ENCODE peak calls at places on chromosomes 3 and 15, in eight cellular contexts. O is NCI-H2081 treated with DMSO at 0.1 percent for 48 hours; H is AG10803; A is DMS153; C is activated naive CD8-positive, alpha-beta T cell treated with anti-CD3 and anti-CD28 coated beads, Interleukin-2, amount 50 U/mL, for 16 hours; K is H9; Q is AG09309; B is T-cell. F is an unnamed sample.

GRCh38 chr3:60906283-60906682 is 345.0 kb downstream of the FHIT start:
- DNase-seq in H (no peak), C (no peak), Q (no peak), O (no peak), K (no peak), A (no peak), B (no peak), F (no peak)

GRCh38 chr15:52255008-52255407 is 40.6 kb downstream of the MYO5C start:
- DNase-seq in K (no peak), C (no peak), Q (no peak), O (no peak), A (no peak), B (no peak), H (peak), F (no peak)

GRCh38 chr3:104825116-104825515 is 541.6 kb upstream of the ALCAM start:
- DNase-seq in B (no peak), A (no peak), O (no peak), H (peak), K (peak), Q (no peak), C (no peak), F (peak)

GRCh38 chr3:49133226-49133951 is 539 bp upstream of the LAMB2 start:
- DNase-seq in C (no peak), Q (peak), A (peak), B (no peak), H (peak), K (peak), O (peak), F (no peak)

GRCh38 chr3:38107911-38108648 is 28.8 kb downstream of the ACAA1 start:
- DNase-seq in C (no peak), B (no peak), O (no peak), Q (no peak), K (peak), A (no peak), H (no peak), F (no peak)

GRCh38 chr15:70795311-70795665 is 31.9 kb upstream of the UACA start:
- DNase-seq in B (no peak), H (peak), Q (peak), A (no peak), K (no peak), O (no peak), C (no peak), F (no peak)

GRCh38 chr15:41056810-41057209 is 59.3 kb downstream of the INO80 start:
- DNase-seq in A (no peak), C (no peak), B (no peak), H (no peak), Q (no peak), K (no peak), O (no peak), F (no peak)

GRCh38 chr3:117919611-117920010 is 1115.0 kb downstream of the IGSF11 start:
- DNase-seq in A (no peak), O (no peak), B (no peak), K (no peak), C (no peak), H (no peak), Q (no peak), F (no peak)

GRCh38 chr3:177753498-177754155 is 556.3 kb upstream of the TBL1XR1 start:
- DNase-seq in A (no peak), O (no peak), Q (no peak), C (no peak), H (no peak), B (no peak), K (no peak), F (no peak)

GRCh38 chr3:31661286-31661685 is 128.6 kb downstream of the STT3B start:
- DNase-seq in Q (no peak), B (no peak), H (no peak), A (no peak), C (no peak), O (no peak), K (no peak), F (no peak)

GRCh38 chr15:40928975-40929729 is at the start of gene DLL4:
- DNase-seq in K (peak), A (peak), O (no peak), C (no peak), B (peak), Q (no peak), H (peak), F (peak)

GRCh38 chr3:33658971-33659848 is 58.8 kb downstream of the CLASP2 start:
- DNase-seq in H (peak), B (peak), C (no peak), K (peak), A (peak), Q (no peak), O (peak), F (peak)

GRCh38 chr15:73957276-73957675 is 31.0 kb downstream of the LOXL1 start:
- DNase-seq in Q (no peak), H (no peak), O (no peak), A (no peak), K (no peak), B (no peak), C (no peak), F (no peak)

GRCh38 chr3:12430086-12430485 is 54.2 kb upstream of the TSEN2 start:
- DNase-seq in B (no peak), C (no peak), O (no peak), Q (no peak), H (no peak), A (no peak), K (no peak), F (no peak)